ENCODE peak calls at places on chromosomes 12 and 14, in five cellular contexts. X is transverse colon, O is breast epithelium, W is GM23338, V is stomach. R is an unnamed sample.

GRCh38 chr14:75559451-75560187 is 18.8 kb upstream of the FLVCR2 start:
- DNase-seq in W (no peak), V (peak; percentile 39), O (no peak), X (no peak), R (no peak)

GRCh38 chr14:85280074-85280473 is 249.9 kb upstream of the FLRT2 start:
- DNase-seq in V (no peak), O (no peak), X (no peak), W (no peak), R (no peak)

GRCh38 chr12:131194166-131194565 is 240.5 kb downstream of the ADGRD1 start:
- DNase-seq in O (no peak), V (no peak), X (no peak), W (no peak), R (peak; percentile 49)

GRCh38 chr12:53860426-53861223 is 78.0 kb upstream of the HOXC13 start:
- DNase-seq in V (no peak), X (no peak), W (no peak), O (no peak), R (no peak)

GRCh38 chr14:86938356-86938755 is 1054.6 kb downstream of the GALC start:
- DNase-seq in X (no peak), V (no peak), O (no peak), W (no peak), R (no peak)

GRCh38 chr14:96162741-96163140 is 41.9 kb upstream of the BDKRB2 start:
- DNase-seq in O (no peak), W (no peak), X (no peak), V (peak; percentile 2), R (no peak)

GRCh38 chr12:131116437-131117117 is 162.9 kb downstream of the ADGRD1 start:
- DNase-seq in X (no peak), V (no peak), W (peak; percentile 72), O (no peak), R (no peak)

GRCh38 chr12:113988976-113989375 is 22.9 kb upstream of the RBM19 start:
- DNase-seq in W (no peak), X (no peak), O (no peak), V (no peak), R (no peak)

GRCh38 chr12:120468271-120468845 is 1.2 kb downstream of the SRSF9 start:
- DNase-seq in V (peak; percentile 44), W (peak; percentile 76), O (no peak), X (peak; percentile 43), R (no peak)

GRCh38 chr12:3833670-3834310 is 39.4 kb downstream of the PARP11 start:
- DNase-seq in O (no peak), V (no peak), W (peak; percentile 60), X (no peak), R (no peak)

GRCh38 chr12:108722992-108723766 is 8.1 kb downstream of the CORO1C start:
- DNase-seq in V (no peak), O (no peak), W (no peak), X (no peak), R (no peak)
- TF ChIP-seq POLR2AphosphoS5 in V (no peak), O (peak; percentile 31), W (no peak), X (peak; percentile 8), R (no peak)

GRCh38 chr12:88693837-88694445 is 113.7 kb upstream of the KITLG start:
- DNase-seq in X (no peak), O (no peak), W (no peak), V (no peak), R (no peak)
- H3K4me3 ChIP-seq in X (no peak overlapping the region), O (no peak overlapping the region), W (no peak overlapping the region), V (no peak overlapping the region), R (no peak overlapping the region)

DNA sequence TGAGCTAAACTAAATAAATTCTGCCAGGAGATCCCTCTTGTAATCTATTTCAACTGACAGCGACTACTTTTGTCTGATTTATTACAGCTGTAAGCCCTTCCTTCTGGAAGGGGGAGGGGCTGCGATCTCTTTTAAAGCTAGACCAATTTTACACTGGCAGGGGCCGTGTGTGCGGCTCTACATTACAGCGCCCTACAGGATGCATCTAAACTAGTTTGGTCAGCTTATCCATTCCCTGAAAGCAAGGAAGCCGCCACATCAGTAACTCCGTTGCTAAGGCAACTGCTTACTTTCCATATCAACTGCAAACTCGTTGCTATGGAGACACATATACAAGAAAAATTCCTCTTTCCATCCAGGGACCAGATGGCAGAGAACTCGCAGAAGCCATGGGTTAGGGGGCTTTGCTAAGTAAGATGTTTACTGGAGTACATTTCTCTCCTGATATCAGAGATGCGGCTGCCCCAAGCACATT is 17.4 kb downstream of the FOXN3 start:
- DNase-seq in V (no peak), O (no peak), X (no peak), W (peak; percentile 97), R (no peak)
- TF ChIP-seq POLR2AphosphoS5 in V (no peak), O (no peak), X (no peak), W (no peak), R (no peak)

GRCh38 chr12:124738636-124739467 is 124.8 kb downstream of the SCARB1 start:
- DNase-seq in V (peak; percentile 73), W (no peak), X (no peak), O (no peak), R (no peak)
- H3K4me3 ChIP-seq in V (no peak overlapping the region), W (no peak overlapping the region), X (no peak overlapping the region), O (no peak overlapping the region), R (no peak overlapping the region)

DNA sequence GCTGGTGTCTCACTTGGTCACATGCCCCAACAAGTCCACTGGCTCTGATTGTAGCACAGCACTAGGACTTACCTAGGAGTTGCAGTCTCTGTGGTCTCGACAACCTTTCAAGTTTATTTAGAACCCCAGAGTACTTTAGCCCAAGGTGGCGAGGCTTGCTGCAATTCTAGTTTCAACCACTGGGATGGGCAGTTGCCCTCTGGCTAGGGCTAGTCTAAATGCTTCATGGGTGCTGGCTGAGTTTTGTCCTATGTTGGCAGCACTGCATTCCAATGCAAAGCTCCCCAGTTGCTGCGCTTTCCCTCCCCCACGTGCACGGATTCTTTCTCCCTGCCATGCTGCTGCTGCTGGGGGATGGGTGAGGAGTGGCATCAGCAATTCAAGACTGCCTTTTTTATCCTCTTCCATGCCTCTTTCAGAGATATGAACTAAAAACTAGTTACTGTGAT is 207.9 kb downstream of the SYNE2 start:
- DNase-seq in W (peak; percentile 95), V (no peak), X (peak; percentile 42), O (no peak), R (no peak)
- TF ChIP-seq POLR2AphosphoS5 in W (no peak), V (no peak), X (no peak), O (no peak), R (no peak)

DNA sequence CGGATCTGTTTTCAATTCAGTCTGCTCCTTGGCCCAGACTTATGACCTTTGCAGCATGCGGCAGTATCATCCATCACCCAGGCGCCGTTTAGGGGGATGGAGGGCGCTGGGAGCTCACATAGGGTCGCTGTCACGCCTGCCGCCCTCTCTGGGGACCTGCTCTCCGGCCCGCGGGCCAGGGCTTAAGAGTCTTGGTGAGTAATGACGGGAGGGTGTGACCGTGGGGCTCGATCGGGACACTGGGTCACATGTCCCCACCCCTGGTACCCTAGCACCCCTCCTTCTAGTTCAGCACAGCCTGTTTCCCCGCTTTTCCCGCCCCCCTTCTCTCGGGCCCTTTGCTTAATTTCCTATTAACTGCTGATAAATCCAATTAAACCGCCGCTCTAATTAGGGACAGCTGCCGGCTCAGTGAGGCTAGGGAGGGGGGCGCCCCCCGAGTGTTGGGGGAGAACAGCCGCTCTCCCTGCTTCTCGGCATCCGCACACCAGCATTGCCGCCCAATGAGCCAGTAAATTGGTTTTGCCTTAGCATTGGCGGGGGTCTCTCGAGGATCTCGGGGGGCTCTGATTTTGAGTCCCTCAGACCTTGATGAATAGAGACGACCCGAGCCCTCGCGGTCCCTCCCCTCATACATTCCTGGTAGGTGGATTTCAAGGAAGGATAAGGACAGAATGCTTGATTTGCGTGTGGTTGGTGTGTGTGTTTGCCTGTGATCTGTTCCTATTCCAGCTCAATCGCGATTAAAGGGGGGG is 9.3 kb downstream of the STAC3 start:
- DNase-seq in O (no peak), W (peak; percentile 20), X (no peak), V (no peak), R (no peak)
- H3K4me3 ChIP-seq in O (no peak overlapping the region), W (peak overlapping the region; percentile 85), X (no peak overlapping the region), V (no peak overlapping the region), R (no peak overlapping the region)

DNA sequence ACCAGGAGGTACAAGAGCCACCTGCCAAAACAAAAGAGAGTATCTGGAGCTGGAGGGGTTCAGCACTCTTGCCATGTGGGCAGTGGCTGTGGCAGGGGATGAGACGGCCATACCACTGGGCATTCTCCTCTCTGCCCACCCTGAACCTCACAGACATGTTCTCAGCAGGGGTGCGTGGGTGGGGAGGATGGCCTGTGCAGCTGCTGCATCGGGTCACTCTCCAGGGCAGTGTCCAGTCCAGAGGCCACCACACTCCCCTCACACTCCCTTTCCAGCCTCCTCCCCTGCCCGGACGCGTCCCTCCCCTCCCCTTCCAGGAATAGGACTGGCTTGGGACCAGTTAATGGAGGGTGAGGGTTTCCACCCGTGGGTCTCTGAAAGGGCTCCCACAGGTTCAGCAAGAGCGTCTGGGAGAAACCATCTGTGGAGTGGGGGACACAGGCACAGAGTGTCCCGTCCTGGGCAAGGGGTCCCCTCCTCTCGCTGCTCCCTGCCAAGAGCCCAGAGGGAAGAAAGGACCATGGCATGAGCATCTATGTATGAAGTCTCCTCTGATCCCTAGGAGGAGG is 501 bp downstream of the C1R start:
- DNase-seq in W (peak; percentile 7), O (no peak), V (no peak), X (peak; percentile 22), R (no peak)
- TF ChIP-seq POLR2AphosphoS5 in W (no peak), O (peak; percentile 10), V (no peak), X (no peak), R (no peak)

GRCh38 chr12:49537231-49537708 is 1.6 kb upstream of the KCNH3 start:
- DNase-seq in W (peak; percentile 60), X (no peak), O (no peak), V (peak; percentile 22), R (no peak)
- H3K4me3 ChIP-seq in W (peak overlapping the region; percentile 63), X (peak overlapping the region; percentile 77), O (no peak overlapping the region), V (peak overlapping the region; percentile 54), R (peak overlapping the region; percentile 48)